ENCODE peak calls at places on chromosome 22, in seven cellular contexts. One of them, this sample, is unnamed.

GRCh38 chr22:27242917-27243589 is 558.5 kb downstream of the MN1 start:
- DNase-seq in naive thymus-derived CD8-positive, alpha-beta T cell: no peak
- DNase-seq in SW480: no peak
- DNase-seq in posterior vena cava: no peak
- DNase-seq in CD8-positive, alpha-beta T cell: no peak
- DNase-seq in neuronal stem cell: no peak
- DNase-seq in HFFc6: no peak
- DNase-seq in this sample: no peak

GRCh38 chr22:45273452-45274075 is 11.2 kb upstream of the UPK3A start:
- DNase-seq in SW480: no peak
- DNase-seq in neuronal stem cell: no peak
- DNase-seq in naive thymus-derived CD8-positive, alpha-beta T cell: no peak
- DNase-seq in posterior vena cava: no peak
- DNase-seq in HFFc6: no peak
- DNase-seq in CD8-positive, alpha-beta T cell: no peak
- DNase-seq in this sample: no peak

GRCh38 chr22:34804588-34804987 is 261.4 kb upstream of the ISX start:
- DNase-seq in naive thymus-derived CD8-positive, alpha-beta T cell: no peak
- DNase-seq in posterior vena cava: no peak
- DNase-seq in CD8-positive, alpha-beta T cell: no peak
- DNase-seq in SW480: no peak
- DNase-seq in HFFc6: no peak
- DNase-seq in neuronal stem cell: no peak
- DNase-seq in this sample: no peak

GRCh38 chr22:29458551-29458950 is 20.2 kb downstream of the RFPL1 start:
- DNase-seq in SW480: no peak
- DNase-seq in posterior vena cava: no peak
- DNase-seq in CD8-positive, alpha-beta T cell: no peak
- DNase-seq in HFFc6: no peak
- DNase-seq in naive thymus-derived CD8-positive, alpha-beta T cell: no peak
- DNase-seq in neuronal stem cell: no peak
- DNase-seq in this sample: no peak

GRCh38 chr22:29380032-29380781 is 8.2 kb downstream of the AP1B1 start:
- DNase-seq in posterior vena cava: no peak
- DNase-seq in neuronal stem cell: no peak
- DNase-seq in naive thymus-derived CD8-positive, alpha-beta T cell: no peak
- DNase-seq in CD8-positive, alpha-beta T cell: no peak
- DNase-seq in SW480: no peak
- DNase-seq in HFFc6: peak
- DNase-seq in this sample: no peak

GRCh38 chr22:29205260-29205597 is 467 bp upstream of the EMID1 start:
- DNase-seq in neuronal stem cell: no peak
- DNase-seq in SW480: no peak
- DNase-seq in naive thymus-derived CD8-positive, alpha-beta T cell: no peak
- DNase-seq in CD8-positive, alpha-beta T cell: no peak
- DNase-seq in HFFc6: no peak
- DNase-seq in posterior vena cava: no peak
- DNase-seq in this sample: no peak

GRCh38 chr22:40128989-40129388 is 48.7 kb upstream of the TNRC6B start:
- DNase-seq in posterior vena cava: no peak
- DNase-seq in neuronal stem cell: no peak
- DNase-seq in SW480: no peak
- DNase-seq in HFFc6: no peak
- DNase-seq in CD8-positive, alpha-beta T cell: peak
- DNase-seq in naive thymus-derived CD8-positive, alpha-beta T cell: no peak
- DNase-seq in this sample: no peak

GRCh38 chr22:32106930-32107329 is 52.2 kb downstream of the C22orf42 start:
- DNase-seq in neuronal stem cell: peak
- DNase-seq in CD8-positive, alpha-beta T cell: no peak
- DNase-seq in posterior vena cava: no peak
- DNase-seq in naive thymus-derived CD8-positive, alpha-beta T cell: no peak
- DNase-seq in SW480: peak
- DNase-seq in HFFc6: no peak
- DNase-seq in this sample: no peak

GRCh38 chr22:36325163-36326031 is 62.4 kb downstream of the MYH9 start:
- DNase-seq in naive thymus-derived CD8-positive, alpha-beta T cell: no peak
- DNase-seq in posterior vena cava: peak
- DNase-seq in HFFc6: peak
- DNase-seq in SW480: no peak
- DNase-seq in CD8-positive, alpha-beta T cell: no peak
- DNase-seq in neuronal stem cell: no peak
- DNase-seq in this sample: no peak

GRCh38 chr22:29325785-29326315 is 10.4 kb upstream of the RASL10A start:
- DNase-seq in SW480: no peak
- DNase-seq in CD8-positive, alpha-beta T cell: no peak
- DNase-seq in posterior vena cava: no peak
- DNase-seq in HFFc6: no peak
- DNase-seq in neuronal stem cell: no peak
- DNase-seq in naive thymus-derived CD8-positive, alpha-beta T cell: no peak
- DNase-seq in this sample: no peak

GRCh38 chr22:38519453-38520250 is 13.5 kb upstream of the DDX17 start:
- DNase-seq in neuronal stem cell: no peak
- DNase-seq in posterior vena cava: no peak
- DNase-seq in HFFc6: no peak
- DNase-seq in naive thymus-derived CD8-positive, alpha-beta T cell: no peak
- DNase-seq in SW480: no peak
- DNase-seq in CD8-positive, alpha-beta T cell: no peak
- DNase-seq in this sample: no peak

GRCh38 chr22:28222571-28222970 is 303.5 kb upstream of the PITPNB start:
- DNase-seq in CD8-positive, alpha-beta T cell: no peak
- DNase-seq in SW480: no peak
- DNase-seq in HFFc6: no peak
- DNase-seq in naive thymus-derived CD8-positive, alpha-beta T cell: no peak
- DNase-seq in posterior vena cava: no peak
- DNase-seq in neuronal stem cell: no peak
- DNase-seq in this sample: no peak

GRCh38 chr22:26847816-26848215 is 190.4 kb downstream of the MIAT start:
- DNase-seq in naive thymus-derived CD8-positive, alpha-beta T cell: no peak
- DNase-seq in posterior vena cava: no peak
- DNase-seq in SW480: no peak
- DNase-seq in CD8-positive, alpha-beta T cell: no peak
- DNase-seq in HFFc6: no peak
- DNase-seq in neuronal stem cell: no peak
- DNase-seq in this sample: no peak

GRCh38 chr22:38454361-38455062 is 487 bp downstream of the KCNJ4 start:
- DNase-seq in posterior vena cava: no peak
- DNase-seq in neuronal stem cell: no peak
- DNase-seq in naive thymus-derived CD8-positive, alpha-beta T cell: peak
- DNase-seq in CD8-positive, alpha-beta T cell: no peak
- DNase-seq in HFFc6: no peak
- DNase-seq in SW480: no peak
- DNase-seq in this sample: peak

GRCh38 chr22:24433001-24433867 is 5.8 kb downstream of the ADORA2A start:
- DNase-seq in SW480: no peak
- DNase-seq in posterior vena cava: peak
- DNase-seq in neuronal stem cell: no peak
- DNase-seq in HFFc6: no peak
- DNase-seq in naive thymus-derived CD8-positive, alpha-beta T cell: no peak
- DNase-seq in CD8-positive, alpha-beta T cell: no peak
- DNase-seq in this sample: no peak

GRCh38 chr22:35568751-35569725 is 28.4 kb downstream of the RASD2 start:
- DNase-seq in naive thymus-derived CD8-positive, alpha-beta T cell: no peak
- DNase-seq in neuronal stem cell: no peak
- DNase-seq in SW480: no peak
- DNase-seq in HFFc6: peak
- DNase-seq in posterior vena cava: no peak
- DNase-seq in CD8-positive, alpha-beta T cell: no peak
- DNase-seq in this sample: no peak

GRCh38 chr22:23909258-23909898 is 15.2 kb downstream of the MIF start:
- DNase-seq in SW480: no peak
- DNase-seq in CD8-positive, alpha-beta T cell: no peak
- DNase-seq in neuronal stem cell: no peak
- DNase-seq in HFFc6: no peak
- DNase-seq in posterior vena cava: no peak
- DNase-seq in naive thymus-derived CD8-positive, alpha-beta T cell: no peak
- DNase-seq in this sample: no peak

GRCh38 chr22:42376721-42377177 is 55.5 kb downstream of the NFAM1 start:
- DNase-seq in naive thymus-derived CD8-positive, alpha-beta T cell: no peak
- DNase-seq in CD8-positive, alpha-beta T cell: no peak
- DNase-seq in SW480: no peak
- DNase-seq in neuronal stem cell: peak
- DNase-seq in HFFc6: no peak
- DNase-seq in posterior vena cava: peak
- DNase-seq in this sample: no peak

GRCh38 chr22:35839811-35840739 is 122.4 kb downstream of the APOL5 start:
- DNase-seq in posterior vena cava: peak
- DNase-seq in naive thymus-derived CD8-positive, alpha-beta T cell: no peak
- DNase-seq in HFFc6: peak
- DNase-seq in SW480: peak
- DNase-seq in CD8-positive, alpha-beta T cell: no peak
- DNase-seq in neuronal stem cell: peak
- DNase-seq in this sample: no peak

GRCh38 chr22:42747701-42748513 is 27.2 kb upstream of the A4GALT start:
- DNase-seq in CD8-positive, alpha-beta T cell: no peak
- DNase-seq in SW480: no peak
- DNase-seq in neuronal stem cell: no peak
- DNase-seq in naive thymus-derived CD8-positive, alpha-beta T cell: no peak
- DNase-seq in HFFc6: peak
- DNase-seq in posterior vena cava: no peak
- DNase-seq in this sample: no peak

This sample was measured in CD4-positive, alpha-beta memory T cell.